ENCODE peak calls at places on chromosome 1, in six cellular contexts. Q is iPS-NIHi11; H is dermis microvascular lymphatic vessel endothelial cell; O is hepatic stellate cell; B is GM04504; V is stimulated activated CD4-positive, alpha-beta T cell treated with anti-CD3 and anti-CD28 coated beads, Interleukin-2, amount 100 ng/mL, for 48 hours. L is an unnamed sample.

GRCh38 chr1:30856260-30856790 is 52.2 kb downstream of the SDC3 start:
- DNase-seq in Q (no peak), H (no peak), O (no peak), B (no peak), V (no peak), L (no peak)

GRCh38 chr1:31981976-31982375 is 31.7 kb upstream of the KHDRBS1 start:
- DNase-seq in Q (no peak), H (peak), O (no peak), B (no peak), V (no peak), L (no peak)

GRCh38 chr1:88053065-88053464 is 631.0 kb upstream of the PKN2 start:
- DNase-seq in Q (no peak), H (no peak), O (no peak), B (no peak), V (no peak), L (no peak)

GRCh38 chr1:18890704-18891103 is 11.7 kb downstream of the ALDH4A1 start:
- DNase-seq in Q (no peak), H (no peak), O (peak), B (peak), V (no peak), L (no peak)

GRCh38 chr1:155254714-155255242 is 505 bp downstream of the ENTREP3 start:
- DNase-seq in Q (no peak), H (peak), O (peak), B (no peak), V (no peak), L (no peak)

GRCh38 chr1:173798078-173798477 is 26.4 kb upstream of the DARS2 start:
- DNase-seq in Q (no peak), H (no peak), O (no peak), B (no peak), V (no peak), L (no peak)

GRCh38 chr1:230068952-230069684 is 2.1 kb downstream of the GALNT2 start:
- DNase-seq in Q (peak), H (no peak), O (peak), B (no peak), V (no peak), L (peak)

GRCh38 chr1:91171906-91172305 is 150.1 kb upstream of the ZNF644 start:
- DNase-seq in Q (no peak), H (no peak), O (no peak), B (peak), V (no peak), L (no peak)

GRCh38 chr1:202113690-202114300 is 8.9 kb upstream of the GPR37L1 start:
- DNase-seq in Q (no peak), H (no peak), O (no peak), B (no peak), V (no peak), L (no peak)

GRCh38 chr1:22281521-22282241 is 138.8 kb upstream of the WNT4 start:
- DNase-seq in Q (no peak), H (no peak), O (no peak), B (no peak), V (no peak), L (no peak)

GRCh38 chr1:213661346-213661745 is 326.4 kb upstream of the PROX1 start:
- DNase-seq in Q (no peak), H (no peak), O (no peak), B (no peak), V (no peak), L (no peak)

GRCh38 chr1:234433563-234434285 is 45.3 kb downstream of the TARBP1 start:
- DNase-seq in Q (no peak), H (peak), O (peak), B (no peak), V (no peak), L (no peak)